ENCODE peak calls at places on chromosome 9, in ten cellular contexts. One of them, this sample, is unnamed.

GRCh38 chr9:88387035-88387732 is 1.1 kb upstream of the SPIN1 start:
- DNase-seq in GM23248: peak
- DNase-seq in mesothelial cell of epicardium: peak
- DNase-seq in D341Med: no peak
- DNase-seq in activated T-cell treated with anti-CD3 and anti-CD28 coated beads for 24 hours: peak
- DNase-seq in NCI-H1417 treated with DMSO at 0.1 percent for 48 hours: no peak
- DNase-seq in stimulated activated CD4-positive, alpha-beta T cell treated with anti-CD3 and anti-CD28 coated beads, TNF-alpha, amount 100 ng/mL, for 24 hours: peak
- DNase-seq in HEK293T: peak
- DNase-seq in HuH-7: peak
- DNase-seq in left ventricle myocardium superior: peak
- DNase-seq in this sample: peak

GRCh38 chr9:72333758-72334157 is 31.2 kb downstream of the ZFAND5 start:
- DNase-seq in activated T-cell treated with anti-CD3 and anti-CD28 coated beads for 24 hours: no peak
- DNase-seq in GM23248: no peak
- DNase-seq in left ventricle myocardium superior: no peak
- DNase-seq in stimulated activated CD4-positive, alpha-beta T cell treated with anti-CD3 and anti-CD28 coated beads, TNF-alpha, amount 100 ng/mL, for 24 hours: no peak
- DNase-seq in D341Med: peak
- DNase-seq in HEK293T: peak
- DNase-seq in HuH-7: no peak
- DNase-seq in mesothelial cell of epicardium: no peak
- DNase-seq in NCI-H1417 treated with DMSO at 0.1 percent for 48 hours: no peak
- DNase-seq in this sample: peak

GRCh38 chr9:77455312-77455927 is 192.7 kb downstream of the GNA14 start:
- DNase-seq in HuH-7: peak
- DNase-seq in HEK293T: peak
- DNase-seq in GM23248: peak
- DNase-seq in activated T-cell treated with anti-CD3 and anti-CD28 coated beads for 24 hours: peak
- DNase-seq in stimulated activated CD4-positive, alpha-beta T cell treated with anti-CD3 and anti-CD28 coated beads, TNF-alpha, amount 100 ng/mL, for 24 hours: peak
- DNase-seq in mesothelial cell of epicardium: no peak
- DNase-seq in left ventricle myocardium superior: no peak
- DNase-seq in NCI-H1417 treated with DMSO at 0.1 percent for 48 hours: no peak
- DNase-seq in D341Med: peak
- DNase-seq in this sample: peak

GRCh38 chr9:28764532-28764931 is 1191.3 kb upstream of the C9orf72 start:
- DNase-seq in GM23248: no peak
- DNase-seq in HEK293T: no peak
- DNase-seq in D341Med: no peak
- DNase-seq in NCI-H1417 treated with DMSO at 0.1 percent for 48 hours: no peak
- DNase-seq in activated T-cell treated with anti-CD3 and anti-CD28 coated beads for 24 hours: no peak
- DNase-seq in left ventricle myocardium superior: no peak
- DNase-seq in stimulated activated CD4-positive, alpha-beta T cell treated with anti-CD3 and anti-CD28 coated beads, TNF-alpha, amount 100 ng/mL, for 24 hours: no peak
- DNase-seq in HuH-7: no peak
- DNase-seq in mesothelial cell of epicardium: no peak
- DNase-seq in this sample: no peak

GRCh38 chr9:134925011-134925511 is 7.3 kb upstream of the FCN1 start:
- DNase-seq in HEK293T: no peak
- DNase-seq in NCI-H1417 treated with DMSO at 0.1 percent for 48 hours: no peak
- DNase-seq in HuH-7: no peak
- DNase-seq in activated T-cell treated with anti-CD3 and anti-CD28 coated beads for 24 hours: no peak
- DNase-seq in D341Med: no peak
- DNase-seq in mesothelial cell of epicardium: no peak
- DNase-seq in stimulated activated CD4-positive, alpha-beta T cell treated with anti-CD3 and anti-CD28 coated beads, TNF-alpha, amount 100 ng/mL, for 24 hours: no peak
- DNase-seq in left ventricle myocardium superior: no peak
- DNase-seq in GM23248: no peak
- DNase-seq in this sample: no peak

GRCh38 chr9:97563458-97564135 is 62.1 kb downstream of the TMOD1 start:
- DNase-seq in NCI-H1417 treated with DMSO at 0.1 percent for 48 hours: no peak
- DNase-seq in D341Med: no peak
- DNase-seq in HuH-7: no peak
- DNase-seq in left ventricle myocardium superior: no peak
- DNase-seq in GM23248: no peak
- DNase-seq in HEK293T: no peak
- DNase-seq in activated T-cell treated with anti-CD3 and anti-CD28 coated beads for 24 hours: no peak
- DNase-seq in mesothelial cell of epicardium: peak
- DNase-seq in stimulated activated CD4-positive, alpha-beta T cell treated with anti-CD3 and anti-CD28 coated beads, TNF-alpha, amount 100 ng/mL, for 24 hours: no peak
- DNase-seq in this sample: no peak

GRCh38 chr9:135888766-135889394 is 18.5 kb downstream of the CAMSAP1 start:
- DNase-seq in NCI-H1417 treated with DMSO at 0.1 percent for 48 hours: no peak
- DNase-seq in HEK293T: no peak
- DNase-seq in activated T-cell treated with anti-CD3 and anti-CD28 coated beads for 24 hours: no peak
- DNase-seq in D341Med: no peak
- DNase-seq in left ventricle myocardium superior: no peak
- DNase-seq in stimulated activated CD4-positive, alpha-beta T cell treated with anti-CD3 and anti-CD28 coated beads, TNF-alpha, amount 100 ng/mL, for 24 hours: no peak
- DNase-seq in mesothelial cell of epicardium: peak
- DNase-seq in HuH-7: no peak
- DNase-seq in GM23248: no peak
- DNase-seq in this sample: no peak

GRCh38 chr9:75927351-75927750 is 36.9 kb downstream of the PCSK5 start:
- DNase-seq in mesothelial cell of epicardium: no peak
- DNase-seq in D341Med: no peak
- DNase-seq in stimulated activated CD4-positive, alpha-beta T cell treated with anti-CD3 and anti-CD28 coated beads, TNF-alpha, amount 100 ng/mL, for 24 hours: no peak
- DNase-seq in HEK293T: no peak
- DNase-seq in NCI-H1417 treated with DMSO at 0.1 percent for 48 hours: no peak
- DNase-seq in GM23248: no peak
- DNase-seq in HuH-7: no peak
- DNase-seq in left ventricle myocardium superior: no peak
- DNase-seq in activated T-cell treated with anti-CD3 and anti-CD28 coated beads for 24 hours: no peak
- DNase-seq in this sample: no peak

GRCh38 chr9:459491-460444 is 245.1 kb downstream of the DOCK8 start:
- DNase-seq in left ventricle myocardium superior: no peak
- DNase-seq in HuH-7: no peak
- DNase-seq in activated T-cell treated with anti-CD3 and anti-CD28 coated beads for 24 hours: no peak
- DNase-seq in NCI-H1417 treated with DMSO at 0.1 percent for 48 hours: no peak
- DNase-seq in HEK293T: no peak
- DNase-seq in stimulated activated CD4-positive, alpha-beta T cell treated with anti-CD3 and anti-CD28 coated beads, TNF-alpha, amount 100 ng/mL, for 24 hours: no peak
- DNase-seq in mesothelial cell of epicardium: no peak
- DNase-seq in GM23248: no peak
- DNase-seq in D341Med: no peak
- DNase-seq in this sample: no peak

GRCh38 chr9:128073260-128073886 is 5.3 kb downstream of the SLC25A25 start:
- DNase-seq in left ventricle myocardium superior: no peak
- DNase-seq in NCI-H1417 treated with DMSO at 0.1 percent for 48 hours: no peak
- DNase-seq in HEK293T: no peak
- DNase-seq in HuH-7: peak
- DNase-seq in D341Med: no peak
- DNase-seq in stimulated activated CD4-positive, alpha-beta T cell treated with anti-CD3 and anti-CD28 coated beads, TNF-alpha, amount 100 ng/mL, for 24 hours: no peak
- DNase-seq in GM23248: peak
- DNase-seq in mesothelial cell of epicardium: no peak
- DNase-seq in activated T-cell treated with anti-CD3 and anti-CD28 coated beads for 24 hours: no peak
- DNase-seq in this sample: no peak

GRCh38 chr9:35839926-35840325 is 10.9 kb downstream of the TMEM8B start:
- DNase-seq in activated T-cell treated with anti-CD3 and anti-CD28 coated beads for 24 hours: no peak
- DNase-seq in HuH-7: no peak
- DNase-seq in left ventricle myocardium superior: no peak
- DNase-seq in GM23248: no peak
- DNase-seq in NCI-H1417 treated with DMSO at 0.1 percent for 48 hours: no peak
- DNase-seq in mesothelial cell of epicardium: no peak
- DNase-seq in stimulated activated CD4-positive, alpha-beta T cell treated with anti-CD3 and anti-CD28 coated beads, TNF-alpha, amount 100 ng/mL, for 24 hours: no peak
- DNase-seq in HEK293T: no peak
- DNase-seq in D341Med: no peak
- DNase-seq in this sample: no peak

GRCh38 chr9:137030931-137031527 is 859 bp downstream of the FUT7 start:
- DNase-seq in mesothelial cell of epicardium: no peak
- DNase-seq in NCI-H1417 treated with DMSO at 0.1 percent for 48 hours: no peak
- DNase-seq in left ventricle myocardium superior: no peak
- DNase-seq in stimulated activated CD4-positive, alpha-beta T cell treated with anti-CD3 and anti-CD28 coated beads, TNF-alpha, amount 100 ng/mL, for 24 hours: no peak
- DNase-seq in HuH-7: no peak
- DNase-seq in D341Med: no peak
- DNase-seq in GM23248: no peak
- DNase-seq in activated T-cell treated with anti-CD3 and anti-CD28 coated beads for 24 hours: no peak
- DNase-seq in HEK293T: no peak
- DNase-seq in this sample: no peak

GRCh38 chr9:121498487-121499176 is 1.0 kb downstream of the GGTA1 start:
- DNase-seq in HEK293T: peak
- DNase-seq in NCI-H1417 treated with DMSO at 0.1 percent for 48 hours: no peak
- DNase-seq in GM23248: peak
- DNase-seq in mesothelial cell of epicardium: peak
- DNase-seq in activated T-cell treated with anti-CD3 and anti-CD28 coated beads for 24 hours: no peak
- DNase-seq in left ventricle myocardium superior: peak
- DNase-seq in stimulated activated CD4-positive, alpha-beta T cell treated with anti-CD3 and anti-CD28 coated beads, TNF-alpha, amount 100 ng/mL, for 24 hours: no peak
- DNase-seq in D341Med: peak
- DNase-seq in HuH-7: peak
- DNase-seq in this sample: peak

GRCh38 chr9:125699870-125700269 is 7.1 kb downstream of the MAPKAP1 start:
- DNase-seq in NCI-H1417 treated with DMSO at 0.1 percent for 48 hours: no peak
- DNase-seq in D341Med: no peak
- DNase-seq in left ventricle myocardium superior: no peak
- DNase-seq in activated T-cell treated with anti-CD3 and anti-CD28 coated beads for 24 hours: no peak
- DNase-seq in HuH-7: no peak
- DNase-seq in HEK293T: no peak
- DNase-seq in mesothelial cell of epicardium: no peak
- DNase-seq in GM23248: no peak
- DNase-seq in stimulated activated CD4-positive, alpha-beta T cell treated with anti-CD3 and anti-CD28 coated beads, TNF-alpha, amount 100 ng/mL, for 24 hours: no peak
- DNase-seq in this sample: no peak

GRCh38 chr9:84325347-84325982 is 15.1 kb downstream of the SLC28A3 start:
- DNase-seq in HEK293T: no peak
- DNase-seq in D341Med: no peak
- DNase-seq in activated T-cell treated with anti-CD3 and anti-CD28 coated beads for 24 hours: no peak
- DNase-seq in left ventricle myocardium superior: no peak
- DNase-seq in GM23248: peak
- DNase-seq in HuH-7: no peak
- DNase-seq in stimulated activated CD4-positive, alpha-beta T cell treated with anti-CD3 and anti-CD28 coated beads, TNF-alpha, amount 100 ng/mL, for 24 hours: no peak
- DNase-seq in mesothelial cell of epicardium: no peak
- DNase-seq in NCI-H1417 treated with DMSO at 0.1 percent for 48 hours: no peak
- DNase-seq in this sample: no peak

GRCh38 chr9:131407717-131408195 is 13.9 kb downstream of the PRRC2B start:
- DNase-seq in left ventricle myocardium superior: peak
- DNase-seq in GM23248: peak
- DNase-seq in activated T-cell treated with anti-CD3 and anti-CD28 coated beads for 24 hours: no peak
- DNase-seq in stimulated activated CD4-positive, alpha-beta T cell treated with anti-CD3 and anti-CD28 coated beads, TNF-alpha, amount 100 ng/mL, for 24 hours: no peak
- DNase-seq in mesothelial cell of epicardium: no peak
- DNase-seq in NCI-H1417 treated with DMSO at 0.1 percent for 48 hours: no peak
- DNase-seq in HEK293T: peak
- DNase-seq in HuH-7: no peak
- DNase-seq in D341Med: peak
- DNase-seq in this sample: peak

GRCh38 chr9:91302831-91303230 is 58.9 kb downstream of the AUH start:
- DNase-seq in HuH-7: peak
- DNase-seq in D341Med: no peak
- DNase-seq in left ventricle myocardium superior: no peak
- DNase-seq in HEK293T: no peak
- DNase-seq in mesothelial cell of epicardium: no peak
- DNase-seq in GM23248: peak
- DNase-seq in activated T-cell treated with anti-CD3 and anti-CD28 coated beads for 24 hours: no peak
- DNase-seq in NCI-H1417 treated with DMSO at 0.1 percent for 48 hours: no peak
- DNase-seq in stimulated activated CD4-positive, alpha-beta T cell treated with anti-CD3 and anti-CD28 coated beads, TNF-alpha, amount 100 ng/mL, for 24 hours: no peak
- DNase-seq in this sample: no peak

This sample was measured in WERI-Rb-1.